ENCODE peak calls at places on chromosome 12, in seven cellular contexts. One of them, this sample, is unnamed.

GRCh38 chr12:67425394-67425793 is 156.2 kb downstream of the CAND1 start:
- DNase-seq in H9: no peak
- DNase-seq in cardiac fibroblast: no peak
- DNase-seq in psoas muscle: no peak
- DNase-seq in BJ: no peak
- DNase-seq in MCF 10A: no peak
- DNase-seq in activated CD8-positive, alpha-beta T cell treated with anti-CD3 and anti-CD28 coated beads for 36 hours: no peak
- DNase-seq in this sample: no peak

GRCh38 chr12:700061-700460 is 36.8 kb upstream of the NINJ2 start:
- DNase-seq in H9: no peak
- DNase-seq in cardiac fibroblast: no peak
- DNase-seq in psoas muscle: no peak
- DNase-seq in BJ: no peak
- DNase-seq in MCF 10A: no peak
- DNase-seq in activated CD8-positive, alpha-beta T cell treated with anti-CD3 and anti-CD28 coated beads for 36 hours: no peak
- DNase-seq in this sample: no peak

GRCh38 chr12:128969480-128970055 is 116.3 kb downstream of the GLT1D1 start:
- DNase-seq in H9: peak
- DNase-seq in cardiac fibroblast: no peak
- DNase-seq in psoas muscle: no peak
- DNase-seq in BJ: no peak
- DNase-seq in MCF 10A: no peak
- DNase-seq in activated CD8-positive, alpha-beta T cell treated with anti-CD3 and anti-CD28 coated beads for 36 hours: peak
- DNase-seq in this sample: peak

GRCh38 chr12:71710276-71711125 is 24.6 kb downstream of the TMEM19 start:
- DNase-seq in H9: no peak
- DNase-seq in cardiac fibroblast: peak
- DNase-seq in psoas muscle: no peak
- DNase-seq in BJ: peak
- DNase-seq in MCF 10A: peak
- DNase-seq in activated CD8-positive, alpha-beta T cell treated with anti-CD3 and anti-CD28 coated beads for 36 hours: no peak
- DNase-seq in this sample: no peak

GRCh38 chr12:4383304-4383865 is 3.9 kb upstream of the FGF23 start:
- DNase-seq in H9: peak
- DNase-seq in cardiac fibroblast: no peak
- DNase-seq in psoas muscle: no peak
- DNase-seq in BJ: no peak
- DNase-seq in MCF 10A: peak
- DNase-seq in activated CD8-positive, alpha-beta T cell treated with anti-CD3 and anti-CD28 coated beads for 36 hours: peak
- DNase-seq in this sample: no peak

GRCh38 chr12:97299867-97300266 is 162.7 kb upstream of the RMST start:
- DNase-seq in H9: no peak
- DNase-seq in cardiac fibroblast: no peak
- DNase-seq in psoas muscle: no peak
- DNase-seq in BJ: no peak
- DNase-seq in MCF 10A: no peak
- DNase-seq in activated CD8-positive, alpha-beta T cell treated with anti-CD3 and anti-CD28 coated beads for 36 hours: no peak
- DNase-seq in this sample: no peak

GRCh38 chr12:3117144-3117581 is 40.0 kb downstream of the TSPAN9 start:
- DNase-seq in H9: no peak
- DNase-seq in cardiac fibroblast: peak
- DNase-seq in psoas muscle: peak
- DNase-seq in BJ: peak
- DNase-seq in MCF 10A: peak
- DNase-seq in activated CD8-positive, alpha-beta T cell treated with anti-CD3 and anti-CD28 coated beads for 36 hours: no peak
- DNase-seq in this sample: no peak

GRCh38 chr12:91397866-91398532 is 215.4 kb upstream of the DCN start:
- DNase-seq in H9: no peak
- DNase-seq in cardiac fibroblast: no peak
- DNase-seq in psoas muscle: no peak
- DNase-seq in BJ: no peak
- DNase-seq in MCF 10A: no peak
- DNase-seq in activated CD8-positive, alpha-beta T cell treated with anti-CD3 and anti-CD28 coated beads for 36 hours: no peak
- DNase-seq in this sample: no peak

GRCh38 chr12:52975820-52976573 is 27.1 kb downstream of the KRT18 start:
- DNase-seq in H9: peak
- DNase-seq in cardiac fibroblast: peak
- DNase-seq in psoas muscle: no peak
- DNase-seq in BJ: no peak
- DNase-seq in MCF 10A: peak
- DNase-seq in activated CD8-positive, alpha-beta T cell treated with anti-CD3 and anti-CD28 coated beads for 36 hours: no peak
- DNase-seq in this sample: no peak

GRCh38 chr12:88552672-88553079 is 27.6 kb downstream of the KITLG start:
- DNase-seq in H9: no peak
- DNase-seq in cardiac fibroblast: peak
- DNase-seq in psoas muscle: no peak
- DNase-seq in BJ: peak
- DNase-seq in MCF 10A: peak
- DNase-seq in activated CD8-positive, alpha-beta T cell treated with anti-CD3 and anti-CD28 coated beads for 36 hours: no peak
- DNase-seq in this sample: no peak

GRCh38 chr12:112879191-112879705 is 27.5 kb upstream of the OAS1 start:
- DNase-seq in H9: no peak
- DNase-seq in cardiac fibroblast: no peak
- DNase-seq in psoas muscle: no peak
- DNase-seq in BJ: no peak
- DNase-seq in MCF 10A: no peak
- DNase-seq in activated CD8-positive, alpha-beta T cell treated with anti-CD3 and anti-CD28 coated beads for 36 hours: no peak
- DNase-seq in this sample: no peak

GRCh38 chr12:112881602-112882001 is 25.2 kb upstream of the OAS1 start:
- DNase-seq in H9: no peak
- DNase-seq in cardiac fibroblast: no peak
- DNase-seq in psoas muscle: no peak
- DNase-seq in BJ: no peak
- DNase-seq in MCF 10A: no peak
- DNase-seq in activated CD8-positive, alpha-beta T cell treated with anti-CD3 and anti-CD28 coated beads for 36 hours: no peak
- DNase-seq in this sample: no peak

GRCh38 chr12:112887542-112887941 is 19.2 kb upstream of the OAS1 start:
- DNase-seq in H9: no peak
- DNase-seq in cardiac fibroblast: no peak
- DNase-seq in psoas muscle: no peak
- DNase-seq in BJ: no peak
- DNase-seq in MCF 10A: no peak
- DNase-seq in activated CD8-positive, alpha-beta T cell treated with anti-CD3 and anti-CD28 coated beads for 36 hours: no peak
- DNase-seq in this sample: no peak

GRCh38 chr12:112885204-112885603 is 21.6 kb upstream of the OAS1 start:
- DNase-seq in H9: no peak
- DNase-seq in cardiac fibroblast: no peak
- DNase-seq in psoas muscle: no peak
- DNase-seq in BJ: no peak
- DNase-seq in MCF 10A: no peak
- DNase-seq in activated CD8-positive, alpha-beta T cell treated with anti-CD3 and anti-CD28 coated beads for 36 hours: no peak
- DNase-seq in this sample: no peak
- TF ChIP-seq CTCF in H9: no peak
- TF ChIP-seq CTCF in cardiac fibroblast: no peak
- TF ChIP-seq CTCF in psoas muscle: no peak
- TF ChIP-seq CTCF in BJ: no peak
- TF ChIP-seq CTCF in MCF 10A: no peak
- TF ChIP-seq CTCF in activated CD8-positive, alpha-beta T cell treated with anti-CD3 and anti-CD28 coated beads for 36 hours: no peak
- TF ChIP-seq CTCF in this sample: no peak

GRCh38 chr12:106684497-106684896 is 90.0 kb upstream of the RIC8B start:
- DNase-seq in H9: no peak
- DNase-seq in cardiac fibroblast: no peak
- DNase-seq in psoas muscle: no peak
- DNase-seq in BJ: no peak
- DNase-seq in MCF 10A: no peak
- DNase-seq in activated CD8-positive, alpha-beta T cell treated with anti-CD3 and anti-CD28 coated beads for 36 hours: no peak
- DNase-seq in this sample: no peak

GRCh38 chr12:106681210-106681609 is 93.3 kb upstream of the RIC8B start:
- DNase-seq in H9: no peak
- DNase-seq in cardiac fibroblast: no peak
- DNase-seq in psoas muscle: no peak
- DNase-seq in BJ: no peak
- DNase-seq in MCF 10A: no peak
- DNase-seq in activated CD8-positive, alpha-beta T cell treated with anti-CD3 and anti-CD28 coated beads for 36 hours: no peak
- DNase-seq in this sample: no peak

GRCh38 chr12:106685381-106685780 is 89.1 kb upstream of the RIC8B start:
- DNase-seq in H9: no peak
- DNase-seq in cardiac fibroblast: no peak
- DNase-seq in psoas muscle: no peak
- DNase-seq in BJ: no peak
- DNase-seq in MCF 10A: no peak
- DNase-seq in activated CD8-positive, alpha-beta T cell treated with anti-CD3 and anti-CD28 coated beads for 36 hours: no peak
- DNase-seq in this sample: no peak

GRCh38 chr12:106680280-106680679 is 94.2 kb upstream of the RIC8B start:
- DNase-seq in H9: no peak
- DNase-seq in cardiac fibroblast: no peak
- DNase-seq in psoas muscle: no peak
- DNase-seq in BJ: no peak
- DNase-seq in MCF 10A: no peak
- DNase-seq in activated CD8-positive, alpha-beta T cell treated with anti-CD3 and anti-CD28 coated beads for 36 hours: no peak
- DNase-seq in this sample: no peak

DNA sequence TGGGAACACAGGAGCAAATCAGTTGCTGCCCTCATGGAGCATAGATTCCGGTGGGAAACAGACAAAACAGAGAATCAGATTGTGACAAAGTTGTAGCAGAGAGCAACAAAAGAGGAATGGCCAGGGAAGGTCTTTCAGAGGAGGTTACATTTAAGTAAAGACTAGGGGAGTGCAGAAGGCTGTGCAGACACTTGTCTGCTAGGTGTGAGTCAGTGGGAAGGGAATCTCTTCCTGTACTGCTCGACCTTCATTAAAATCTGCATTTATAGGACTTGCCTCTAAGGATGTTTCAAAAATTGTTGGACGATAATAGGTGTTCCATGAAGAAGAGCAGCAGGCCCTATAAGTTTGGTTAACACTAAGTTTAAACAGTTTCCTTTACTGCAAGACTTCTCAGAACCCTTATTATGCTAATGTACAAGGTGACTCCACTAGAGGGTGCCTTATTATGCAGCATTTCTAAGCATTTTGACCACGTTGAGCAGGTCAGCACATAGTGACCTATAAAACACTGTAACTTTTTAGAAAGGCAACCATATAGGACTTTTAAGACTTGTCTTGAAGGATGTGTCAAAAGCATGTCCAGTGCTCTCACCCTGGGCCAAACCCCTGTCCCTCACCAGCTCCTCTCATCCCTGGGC is 91.8 kb upstream of the RIC8B start:
- DNase-seq in H9: no peak
- DNase-seq in cardiac fibroblast: peak
- DNase-seq in psoas muscle: no peak
- DNase-seq in BJ: no peak
- DNase-seq in MCF 10A: peak
- DNase-seq in activated CD8-positive, alpha-beta T cell treated with anti-CD3 and anti-CD28 coated beads for 36 hours: no peak
- DNase-seq in this sample: no peak
- TF ChIP-seq CTCF in H9: peak
- TF ChIP-seq CTCF in cardiac fibroblast: peak
- TF ChIP-seq CTCF in psoas muscle: peak
- TF ChIP-seq CTCF in BJ: peak
- TF ChIP-seq CTCF in MCF 10A: no peak
- TF ChIP-seq CTCF in activated CD8-positive, alpha-beta T cell treated with anti-CD3 and anti-CD28 coated beads for 36 hours: no peak
- TF ChIP-seq CTCF in this sample: peak

DNA sequence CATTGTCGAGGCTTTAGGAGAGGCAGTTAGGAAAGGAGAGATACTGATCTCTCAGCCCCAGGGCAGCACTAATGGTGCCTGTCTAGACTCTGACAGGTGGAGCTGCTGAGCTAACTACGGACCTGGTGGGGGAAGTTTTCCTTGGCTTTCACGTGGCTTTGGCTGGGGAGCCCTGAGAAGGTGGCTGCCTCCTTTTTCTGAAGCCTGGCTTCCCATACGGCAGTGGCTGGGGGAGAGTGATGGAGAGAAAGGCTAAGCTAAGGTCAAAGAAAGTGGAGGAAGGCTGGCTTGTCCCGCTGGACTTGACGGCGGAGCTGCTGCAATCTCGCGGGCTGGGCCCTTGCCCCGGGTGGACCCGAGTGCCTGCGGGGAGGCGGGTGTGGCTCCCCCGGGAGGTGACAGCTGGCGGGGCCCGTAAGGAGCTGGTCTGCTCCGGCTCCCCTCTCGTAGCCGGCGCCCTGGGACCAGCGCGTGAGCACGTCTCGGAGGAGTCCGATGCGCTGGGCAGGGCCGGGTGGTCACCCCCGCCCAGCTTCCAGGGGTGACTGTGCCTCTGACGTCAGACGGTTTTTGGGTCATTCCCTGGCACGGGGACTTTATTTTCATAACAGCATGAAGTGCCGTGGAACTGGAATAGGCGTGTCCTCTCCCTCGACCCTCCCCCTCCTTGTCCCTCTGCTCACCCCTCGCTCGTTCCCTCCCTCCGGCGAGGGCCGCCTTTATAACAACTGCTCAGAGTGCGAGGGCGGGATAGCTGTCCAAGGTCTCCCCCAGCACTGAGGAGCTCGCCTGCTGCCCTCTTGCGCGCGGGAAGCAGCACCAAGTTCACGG is at the start of gene GPRC5A:
- DNase-seq in H9: peak
- DNase-seq in cardiac fibroblast: peak
- DNase-seq in psoas muscle: peak
- DNase-seq in BJ: peak
- DNase-seq in MCF 10A: peak
- DNase-seq in activated CD8-positive, alpha-beta T cell treated with anti-CD3 and anti-CD28 coated beads for 36 hours: peak
- DNase-seq in this sample: peak
- TF ChIP-seq CTCF in H9: peak
- TF ChIP-seq CTCF in cardiac fibroblast: peak
- TF ChIP-seq CTCF in psoas muscle: no peak
- TF ChIP-seq CTCF in BJ: peak
- TF ChIP-seq CTCF in MCF 10A: peak
- TF ChIP-seq CTCF in activated CD8-positive, alpha-beta T cell treated with anti-CD3 and anti-CD28 coated beads for 36 hours: no peak
- TF ChIP-seq CTCF in this sample: peak

GRCh38 chr12:109579639-109580038 is 6.0 kb downstream of the MVK start:
- DNase-seq in H9: no peak
- DNase-seq in cardiac fibroblast: no peak
- DNase-seq in psoas muscle: no peak
- DNase-seq in BJ: no peak
- DNase-seq in MCF 10A: no peak
- DNase-seq in activated CD8-positive, alpha-beta T cell treated with anti-CD3 and anti-CD28 coated beads for 36 hours: no peak
- DNase-seq in this sample: no peak

GRCh38 chr12:109581856-109582255 is 8.3 kb downstream of the MVK start:
- DNase-seq in H9: no peak
- DNase-seq in cardiac fibroblast: peak
- DNase-seq in psoas muscle: peak
- DNase-seq in BJ: no peak
- DNase-seq in MCF 10A: peak
- DNase-seq in activated CD8-positive, alpha-beta T cell treated with anti-CD3 and anti-CD28 coated beads for 36 hours: no peak
- DNase-seq in this sample: no peak

GRCh38 chr12:109581334-109581691 is 7.7 kb downstream of the MVK start:
- DNase-seq in H9: no peak
- DNase-seq in cardiac fibroblast: no peak
- DNase-seq in psoas muscle: peak
- DNase-seq in BJ: no peak
- DNase-seq in MCF 10A: no peak
- DNase-seq in activated CD8-positive, alpha-beta T cell treated with anti-CD3 and anti-CD28 coated beads for 36 hours: no peak
- DNase-seq in this sample: no peak

GRCh38 chr12:109580684-109581333 is 7.2 kb downstream of the MVK start:
- DNase-seq in H9: no peak
- DNase-seq in cardiac fibroblast: no peak
- DNase-seq in psoas muscle: no peak
- DNase-seq in BJ: no peak
- DNase-seq in MCF 10A: no peak
- DNase-seq in activated CD8-positive, alpha-beta T cell treated with anti-CD3 and anti-CD28 coated beads for 36 hours: no peak
- DNase-seq in this sample: no peak

DNA sequence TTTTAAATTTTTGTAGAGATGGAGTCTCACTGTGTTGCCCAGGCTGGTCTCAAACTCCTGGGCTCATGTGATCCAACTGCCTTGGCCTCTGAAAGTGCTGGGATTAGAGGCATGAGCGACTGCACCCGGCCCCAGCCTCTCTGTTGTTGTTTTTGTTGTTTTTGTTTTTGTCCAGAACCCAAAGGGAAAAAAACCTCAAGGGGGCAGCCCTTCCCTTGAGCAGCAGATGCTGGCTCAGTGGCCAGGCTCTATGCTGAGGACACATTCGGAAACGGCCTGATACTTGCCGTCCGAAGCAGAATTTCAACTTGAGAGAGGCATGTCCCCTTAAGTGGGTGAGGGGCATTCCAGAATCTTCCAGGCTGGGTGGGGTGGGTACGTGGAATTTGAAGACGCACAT is 6.7 kb downstream of the MVK start:
- DNase-seq in H9: no peak
- DNase-seq in cardiac fibroblast: no peak
- DNase-seq in psoas muscle: peak
- DNase-seq in BJ: no peak
- DNase-seq in MCF 10A: no peak
- DNase-seq in activated CD8-positive, alpha-beta T cell treated with anti-CD3 and anti-CD28 coated beads for 36 hours: no peak
- DNase-seq in this sample: no peak
- TF ChIP-seq CTCF in H9: no peak
- TF ChIP-seq CTCF in cardiac fibroblast: no peak
- TF ChIP-seq CTCF in psoas muscle: no peak
- TF ChIP-seq CTCF in BJ: no peak
- TF ChIP-seq CTCF in MCF 10A: no peak
- TF ChIP-seq CTCF in activated CD8-positive, alpha-beta T cell treated with anti-CD3 and anti-CD28 coated beads for 36 hours: no peak
- TF ChIP-seq CTCF in this sample: no peak

This sample was measured in D721Med.